ENCODE peak calls at places on chromosomes 2 and 18, in four cellular contexts. M is breast epithelium, C is heart left ventricle, B is aorta. L is an unnamed sample.

GRCh38 chr2:160940699-160941098 is 219.5 kb upstream of the TANK start:
- DNase-seq in C (no peak), B (no peak), M (no peak), L (peak; percentile 19)

GRCh38 chr2:191638079-191638801 is 39.7 kb upstream of the NABP1 start:
- DNase-seq in M (no peak), C (no peak), B (no peak), L (no peak)

GRCh38 chr2:132645943-132646804 is 23.8 kb downstream of the LYPD1 start:
- DNase-seq in M (no peak), C (no peak), B (no peak), L (no peak)

GRCh38 chr18:39555511-39555910 is 1989.9 kb upstream of the CELF4 start:
- DNase-seq in B (no peak), C (no peak), M (no peak), L (no peak)

GRCh38 chr2:101710036-101710689 is 12.7 kb downstream of the MAP4K4 start:
- DNase-seq in M (no peak), B (no peak), C (no peak), L (no peak)

GRCh38 chr2:134515137-134515536 is 203.7 kb downstream of the TMEM163 start:
- DNase-seq in B (no peak), M (no peak), C (no peak), L (no peak)

GRCh38 chr2:40559175-40559574 is 107.3 kb upstream of the SLC8A1 start:
- DNase-seq in B (no peak), C (no peak), M (no peak), L (no peak)

GRCh38 chr2:205837663-205838062 is 155.4 kb downstream of the NRP2 start:
- DNase-seq in M (no peak), B (no peak), C (no peak), L (no peak)

GRCh38 chr2:179344280-179344961 is 79.8 kb upstream of the SESTD1 start:
- DNase-seq in M (no peak), B (no peak), C (no peak), L (no peak)

GRCh38 chr2:136248242-136248641 is 130.3 kb upstream of the CXCR4 start:
- DNase-seq in B (no peak), M (no peak), C (no peak), L (no peak)

GRCh38 chr2:173991857-173992588 is 26.9 kb upstream of the SP3 start:
- DNase-seq in M (no peak), C (peak; percentile 56), B (peak; percentile 92), L (peak; percentile 33)

GRCh38 chr2:240999873-241000541 is 1.6 kb downstream of the SNED1 start:
- DNase-seq in B (peak; percentile 63), M (no peak), C (peak; percentile 14), L (peak; percentile 8)

GRCh38 chr2:146801886-146802285 is 1042.9 kb upstream of the ACVR2A start:
- DNase-seq in B (no peak), M (no peak), C (no peak), L (no peak)

GRCh38 chr18:46464926-46465655 is 191.9 kb downstream of the LOXHD1 start:
- DNase-seq in M (no peak), B (no peak), C (no peak), L (no peak)

GRCh38 chr2:171625013-171625412 is 62.3 kb upstream of the DYNC1I2 start:
- DNase-seq in M (no peak), B (no peak), C (no peak), L (no peak)

GRCh38 chr2:108165750-108166149 is 74.0 kb upstream of the SULT1C3 start:
- DNase-seq in B (no peak), C (no peak), M (no peak), L (no peak)

GRCh38 chr2:95275601-95276243 is 1.5 kb downstream of the PROM2 start:
- DNase-seq in B (peak; percentile 69), C (no peak), M (peak; percentile 76), L (peak; percentile 47)

GRCh38 chr2:100135415-100135814 is 7.0 kb downstream of the AFF3 start:
- DNase-seq in C (no peak), B (no peak), M (no peak), L (no peak)

GRCh38 chr2:38626326-38627031 is 23.8 kb upstream of the HNRNPLL start:
- DNase-seq in M (no peak), C (no peak), B (no peak), L (no peak)

GRCh38 chr2:238916875-238917590 is 69.1 kb downstream of the TWIST2 start:
- DNase-seq in M (no peak), B (peak; percentile 50), C (no peak), L (no peak)

GRCh38 chr2:237450583-237450982 is 36.5 kb upstream of the MLPH start:
- DNase-seq in B (no peak), C (no peak), M (no peak), L (no peak)

GRCh38 chr2:19141234-19142004 is 217.0 kb downstream of the OSR1 start:
- DNase-seq in M (no peak), B (no peak), C (no peak), L (no peak)

GRCh38 chr2:212392544-212392943 is 146.1 kb downstream of the ERBB4 start:
- DNase-seq in C (no peak), M (no peak), B (no peak), L (no peak)

GRCh38 chr2:98545591-98545990 is 62.7 kb downstream of the COA5 start:
- DNase-seq in M (no peak), B (no peak), C (no peak), L (no peak)

GRCh38 chr18:76524477-76524876 is 29.4 kb upstream of the ZNF516 start:
- DNase-seq in M (no peak), C (no peak), B (no peak), L (no peak)

GRCh38 chr2:12718662-12719399 is 2.1 kb downstream of the TRIB2 start:
- DNase-seq in C (no peak), B (no peak), M (no peak), L (no peak)

GRCh38 chr2:231683292-231683898 is 24.9 kb upstream of the PTMA start:
- DNase-seq in B (no peak), C (no peak), M (no peak), L (no peak)

GRCh38 chr2:7102831-7103230 is 185.6 kb downstream of the RNF144A start:
- DNase-seq in B (no peak), M (no peak), C (no peak), L (no peak)

GRCh38 chr2:85501244-85501643 is 37.7 kb upstream of the MAT2A start:
- DNase-seq in C (no peak), M (no peak), B (no peak), L (no peak)

GRCh38 chr2:130975729-130976128 is 117.5 kb downstream of the FAM168B start:
- DNase-seq in B (no peak), C (no peak), M (no peak), L (no peak)

GRCh38 chr18:33440384-33441043 is at the start of gene CCDC178:
- DNase-seq in B (peak; percentile 80), M (no peak), C (peak; percentile 5), L (peak; percentile 7)

GRCh38 chr18:63262369-63263335 is 56.9 kb downstream of the BCL2 start:
- DNase-seq in M (peak; percentile 61), B (peak; percentile 72), C (peak; percentile 47), L (no peak)

GRCh38 chr2:57720728-57721627 is 325.6 kb upstream of the VRK2 start:
- DNase-seq in C (peak; percentile 12), M (no peak), B (no peak), L (peak; percentile 8)

GRCh38 chr2:29014811-29015414 is 33.8 kb downstream of the TOGARAM2 start:
- DNase-seq in M (no peak), C (peak; percentile 57), B (no peak), L (peak; percentile 59)

GRCh38 chr2:29014331-29014730 is 33.2 kb downstream of the TOGARAM2 start:
- DNase-seq in C (no peak), M (no peak), B (no peak), L (no peak)

GRCh38 chr2:29012211-29012681 is 31.1 kb downstream of the TOGARAM2 start:
- DNase-seq in M (no peak), C (peak; percentile 79), B (no peak), L (peak; percentile 42)

GRCh38 chr2:29011650-29012060 is 30.6 kb downstream of the TOGARAM2 start:
- DNase-seq in C (peak; percentile 76), M (peak; percentile 45), B (no peak), L (peak; percentile 68)

DNA sequence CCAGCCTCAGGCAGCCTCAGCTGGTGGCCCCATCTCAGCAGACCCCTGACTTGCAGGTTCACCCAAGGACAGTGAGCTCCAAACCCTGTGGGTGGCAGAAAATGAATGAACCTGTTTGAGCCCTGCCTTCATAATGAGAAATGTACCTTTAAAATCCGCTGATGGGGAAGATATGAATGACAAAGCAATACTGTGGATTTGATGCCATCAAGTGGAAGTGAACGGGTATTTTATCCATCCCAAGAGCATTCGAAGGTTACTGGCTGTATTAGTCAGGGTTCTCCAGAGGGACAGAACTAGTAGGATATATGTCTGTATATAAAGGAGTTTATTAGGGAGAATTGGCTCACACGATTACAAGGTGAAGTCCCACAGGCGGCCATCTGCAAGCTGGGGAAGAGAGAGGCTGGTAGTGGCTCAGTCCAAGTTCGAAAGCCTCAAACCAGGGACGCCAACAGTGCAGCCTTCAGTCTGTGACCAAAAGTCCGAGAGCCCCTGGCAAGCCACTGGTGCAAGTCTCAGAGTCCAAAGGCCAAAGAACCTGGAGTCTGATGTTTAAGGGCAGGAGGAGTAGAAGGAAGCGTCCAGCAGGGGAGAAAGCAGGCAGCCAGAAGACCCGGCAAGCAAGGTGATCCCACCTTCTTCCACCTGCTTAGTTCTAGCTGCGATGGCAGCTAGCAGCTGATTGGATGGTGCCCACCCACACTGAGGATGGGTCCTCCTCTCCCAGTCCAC is 32.1 kb downstream of the TOGARAM2 start:
- DNase-seq in M (no peak), C (no peak), B (no peak), L (no peak)
- H3K4me3 ChIP-seq in M (no peak overlapping the region), C (no peak overlapping the region), B (no peak overlapping the region), L (no peak overlapping the region)

DNA sequence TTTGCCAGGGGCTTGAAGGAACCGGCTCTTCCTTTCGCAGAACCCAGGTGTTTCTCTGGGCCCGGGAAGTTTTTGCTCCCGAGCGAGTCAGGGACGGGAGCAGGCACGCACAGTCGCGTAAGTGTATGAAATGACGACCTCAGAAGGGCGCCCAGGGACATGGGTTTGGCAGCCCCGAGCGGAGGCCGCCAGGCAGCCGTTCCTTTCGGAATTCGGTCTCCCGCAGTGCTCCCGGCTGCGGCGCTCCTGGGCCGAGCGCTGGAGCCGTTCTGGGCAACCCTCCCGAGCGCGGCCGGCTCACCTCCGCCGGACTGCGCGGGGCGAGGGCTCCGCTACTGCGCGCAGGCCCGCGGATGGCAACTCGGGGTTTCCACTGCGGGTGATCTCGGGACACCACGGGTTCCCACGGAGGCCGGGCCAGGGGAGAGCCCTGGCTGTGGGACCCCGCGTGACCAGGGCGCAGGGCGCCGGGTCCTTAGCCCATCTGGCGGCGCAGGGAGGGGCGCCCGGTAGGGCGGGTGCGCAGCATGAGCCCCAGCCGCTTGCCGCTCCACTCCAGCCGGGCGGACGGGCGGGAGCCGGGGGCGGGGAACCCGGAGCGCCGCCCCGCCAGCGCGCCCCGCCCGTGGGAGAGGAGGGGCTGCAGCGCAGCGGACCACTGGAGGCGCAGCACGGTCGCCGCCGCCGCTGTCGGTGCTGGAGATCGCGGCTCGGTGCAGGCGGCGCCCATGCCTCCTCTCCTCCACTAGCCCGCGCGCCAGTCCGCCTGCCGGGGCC is at the start of gene OSBPL6:
- DNase-seq in M (peak; percentile 55), C (peak; percentile 84), B (peak; percentile 92), L (peak; percentile 82)
- H3K27ac ChIP-seq in M (peak within 1 kb of the TSS; percentile 89), C (peak within 1 kb of the TSS; percentile 80), B (peak within 1 kb of the TSS; percentile 16), L (peak within 1 kb of the TSS; percentile 84)

DNA sequence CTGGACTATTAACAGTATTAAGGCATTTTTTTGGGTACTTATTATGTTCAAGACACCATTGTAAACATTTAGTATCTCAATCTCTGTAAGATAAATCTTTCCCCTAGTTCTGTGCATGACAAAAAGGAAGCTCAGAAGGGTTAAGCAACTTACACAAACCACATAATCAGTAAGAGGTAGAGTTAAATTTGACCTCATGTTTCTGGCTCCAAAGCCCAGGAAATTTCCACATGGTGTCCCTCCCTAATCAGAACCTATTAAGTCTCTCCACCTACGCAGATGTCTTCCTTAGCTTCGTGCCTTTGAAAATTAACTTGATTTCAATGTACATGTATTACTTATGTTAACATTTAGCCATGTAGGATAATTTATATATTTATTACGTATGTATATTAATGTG is 2.0 kb downstream of the MFSD6 start:
- DNase-seq in M (no peak), B (no peak), C (no peak), L (no peak)
- H3K4me3 ChIP-seq in M (peak overlapping the region; percentile 85), B (no peak overlapping the region), C (no peak overlapping the region), L (no peak overlapping the region)

GRCh38 chr18:31659574-31660149 is 24.7 kb downstream of the B4GALT6 start:
- DNase-seq in B (no peak), M (no peak), C (no peak), L (no peak)
- H3K27ac ChIP-seq in B (no peak overlapping the region), M (no peak overlapping the region), C (no peak overlapping the region), L (peak overlapping the region; percentile 67)

L was measured in transverse colon.